ENCODE peak calls at places on chromosomes 7 and 10, in seven cellular contexts. H is H1, Q is tibial nerve, M is heart left ventricle, F is thyroid gland, V is sigmoid colon, L is suprapubic skin. A is an unnamed sample.

GRCh38 chr7:99665312-99665759 is 14.5 kb downstream of the CYP3A5 start:
- DNase-seq in H (no peak), Q (no peak), M (no peak), F (no peak), V (no peak), L (no peak), A (no peak)

GRCh38 chr10:72084094-72084459 is 4.3 kb downstream of the SPOCK2 start:
- DNase-seq in H (no peak), Q (no peak), M (no peak), F (no peak), V (no peak), L (no peak), A (no peak)

GRCh38 chr10:33183658-33184057 is 150.8 kb downstream of the NRP1 start:
- DNase-seq in H (no peak), Q (no peak), M (no peak), F (no peak), V (no peak), L (no peak), A (no peak)

GRCh38 chr10:94459385-94459784 is 57.0 kb downstream of the TBC1D12 start:
- DNase-seq in H (no peak), Q (no peak), M (no peak), F (no peak), V (no peak), L (no peak), A (no peak)

GRCh38 chr10:75283150-75284096 is 47.7 kb upstream of the COMTD1 start:
- DNase-seq in H (no peak), Q (no peak), M (no peak), F (peak; percentile 24), V (no peak), L (peak; percentile 52), A (peak; percentile 94)

GRCh38 chr7:92035576-92035975 is 94.9 kb downstream of the AKAP9 start:
- DNase-seq in H (no peak), Q (no peak), M (no peak), F (no peak), V (no peak), L (no peak), A (no peak)

GRCh38 chr7:138662066-138663061 is 38.8 kb downstream of the SVOPL start:
- DNase-seq in H (no peak), Q (no peak), M (no peak), F (no peak), V (no peak), L (no peak), A (no peak)

GRCh38 chr10:89838002-89838615 is 136.7 kb downstream of the KIF20B start:
- DNase-seq in H (no peak), Q (no peak), M (no peak), F (no peak), V (no peak), L (no peak), A (no peak)

GRCh38 chr7:104341545-104341944 is 13.1 kb downstream of the LHFPL3 start:
- DNase-seq in H (no peak), Q (no peak), M (no peak), F (no peak), V (no peak), L (no peak), A (no peak)

GRCh38 chr10:124535731-124536495 is 74.3 kb downstream of the LHPP start:
- DNase-seq in H (no peak), Q (no peak), M (no peak), F (no peak), V (no peak), L (no peak), A (no peak)

GRCh38 chr10:60828489-60828852 is 50.2 kb downstream of the CDK1 start:
- DNase-seq in H (no peak), Q (no peak), M (no peak), F (no peak), V (no peak), L (no peak), A (no peak)

GRCh38 chr10:30553018-30553624 is 76.4 kb downstream of the LYZL2 start:
- DNase-seq in H (no peak), Q (no peak), M (no peak), F (no peak), V (no peak), L (no peak), A (peak; percentile 47)

GRCh38 chr10:79449181-79450146 is 4.0 kb upstream of the ZCCHC24 start:
- DNase-seq in H (no peak), Q (no peak), M (peak; percentile 13), F (peak; percentile 49), V (peak; percentile 29), L (peak; percentile 61), A (no peak)
- H3K27me3 ChIP-seq in H (no peaks in the 10 kb centered on the region), Q (no peaks in the 10 kb centered on the region), M (no peaks in the 10 kb centered on the region), F (no peaks in the 10 kb centered on the region), V (no peaks in the 10 kb centered on the region), L (no peaks in the 10 kb centered on the region), A (no peaks in the 10 kb centered on the region)

GRCh38 chr7:77217474-77218185 is 18.0 kb upstream of the FGL2 start:
- DNase-seq in H (no peak), Q (no peak), M (no peak), F (no peak), V (no peak), L (no peak), A (no peak)

GRCh38 chr7:77226357-77226839 is 26.8 kb upstream of the FGL2 start:
- DNase-seq in H (no peak), Q (no peak), M (no peak), F (no peak), V (no peak), L (no peak), A (no peak)

GRCh38 chr7:77223261-77223660 is 23.6 kb upstream of the FGL2 start:
- DNase-seq in H (no peak), Q (no peak), M (no peak), F (no peak), V (no peak), L (no peak), A (no peak)

GRCh38 chr7:77222065-77222464 is 22.4 kb upstream of the FGL2 start:
- DNase-seq in H (no peak), Q (no peak), M (no peak), F (no peak), V (no peak), L (no peak), A (no peak)

DNA sequence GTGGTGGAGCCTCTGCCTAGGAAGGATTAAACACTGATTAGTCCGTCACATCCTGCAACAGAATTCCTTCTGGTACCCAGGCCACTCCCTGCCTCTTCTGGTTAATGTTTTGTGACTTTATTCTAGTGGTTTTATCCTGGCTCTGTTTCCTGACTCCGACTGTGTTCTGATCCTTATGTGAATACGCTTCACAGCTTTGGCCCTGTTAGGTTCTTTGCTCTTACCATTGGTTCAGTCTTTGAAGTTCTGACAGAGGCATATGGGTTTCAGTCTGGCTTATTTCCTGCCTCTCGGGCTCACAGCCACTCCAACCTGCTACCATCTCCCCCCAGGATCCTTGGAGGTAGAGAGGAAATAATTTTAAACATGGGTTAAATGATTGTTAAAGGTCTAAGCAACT is 23.2 kb upstream of the FGL2 start:
- DNase-seq in H (no peak), Q (no peak), M (no peak), F (no peak), V (no peak), L (no peak), A (no peak)
- TF ChIP-seq CTCF in H (no peak), Q (no peak), M (no peak), F (no peak), V (no peak), L (no peak), A (no peak)

DNA sequence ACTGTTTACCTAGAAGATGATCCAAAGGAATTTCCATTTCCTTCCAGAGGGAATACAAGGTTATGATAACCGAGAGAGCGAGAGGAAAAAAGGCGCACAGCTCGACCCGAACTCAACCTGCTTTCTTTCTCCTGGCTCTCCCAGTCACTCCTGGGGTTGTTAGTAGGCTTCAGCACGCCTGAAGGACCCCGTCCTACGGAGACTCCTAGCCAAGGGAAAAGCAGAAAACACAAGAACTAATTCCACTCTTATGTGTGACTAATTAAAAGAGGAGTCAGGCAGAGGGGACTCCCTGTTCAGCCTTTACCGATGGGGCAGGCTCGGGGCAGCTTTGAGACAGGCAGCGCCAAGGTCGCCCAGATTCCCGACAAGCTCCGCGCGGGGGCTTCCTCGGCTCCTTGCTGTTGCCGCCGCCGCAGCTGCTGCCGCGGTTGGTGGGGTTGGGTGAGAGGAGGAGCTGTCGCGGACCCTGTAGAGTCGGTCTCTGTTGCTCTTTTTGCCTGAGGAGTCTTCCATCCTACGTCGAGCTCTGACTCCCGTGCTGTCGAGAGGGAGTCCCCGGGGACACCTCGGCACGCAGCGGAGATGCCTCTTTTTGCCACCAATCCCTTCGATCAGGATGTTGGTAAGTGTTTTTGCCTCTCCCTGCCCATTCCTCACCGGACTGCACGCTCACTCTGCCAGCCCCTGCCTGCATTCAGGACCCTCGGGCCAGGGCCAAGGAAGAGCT is at the start of gene STAM:
- DNase-seq in H (peak; percentile 69), Q (peak; percentile 73), M (peak; percentile 92), F (peak; percentile 84), V (peak; percentile 90), L (peak; percentile 94), A (peak; percentile 91)
- TF ChIP-seq POLR2A in H (peak; percentile 91), Q (peak; percentile 60), M (no peak), F (peak; percentile 64), V (peak; percentile 19), L (peak; percentile 18), A (peak; percentile 80)

GRCh38 chr10:101218423-101219136 is 10.7 kb downstream of the LBX1 start:
- DNase-seq in H (no peak), Q (no peak), M (no peak), F (no peak), V (no peak), L (no peak), A (no peak)
- H3K27me3 ChIP-seq in H (peaks cover 94% of the 10 kb centered on the region), Q (peaks cover 100% of the 10 kb centered on the region), M (peaks cover 79% of the 10 kb centered on the region), F (peaks cover 78% of the 10 kb centered on the region), V (peaks cover 83% of the 10 kb centered on the region), L (peaks cover 100% of the 10 kb centered on the region), A (peaks cover 92% of the 10 kb centered on the region)

GRCh38 chr10:64091889-64092288 is 570.7 kb downstream of the REEP3 start:
- DNase-seq in H (no peak), Q (no peak), M (no peak), F (no peak), V (no peak), L (no peak), A (no peak)
- TF ChIP-seq CTCF in H (peak; percentile 56), Q (no peak), M (no peak), F (no peak), V (no peak), L (no peak), A (no peak)

A was measured in adrenal gland.